ENCODE peak calls at places on chromosomes 5 and 9, in ten cellular contexts. B is D721Med, X is IMR-90, D is MM.1S, E is uterus, T is fibroblast of the aortic adventitia, Z is RWPE1, L is progenitor cell of endocrine pancreas, W is GM23338, I is kidney. F is an unnamed sample.
A peak's percentile ranks its signal among the peaks of the same experiment; 100 is the strongest.

GRCh38 chr5:43750809-43751208 is 147.8 kb downstream of the NNT start:
- DNase-seq in B (no peak), X (no peak), D (no peak), E (no peak), T (no peak), Z (no peak), L (no peak), W (no peak), I (no peak), F (no peak)

GRCh38 chr9:81096667-81097066 is 592.7 kb downstream of the TLE1 start:
- DNase-seq in B (no peak), X (no peak), D (no peak), E (no peak), T (no peak), Z (no peak), L (no peak), W (no peak), I (no peak), F (no peak)

GRCh38 chr5:175344331-175345200 is 99.4 kb downstream of the DRD1 start:
- DNase-seq in B (no peak), X (peak; percentile 50), D (no peak), E (no peak), T (peak; percentile 79), Z (peak; percentile 51), L (no peak), W (no peak), I (no peak), F (no peak)

GRCh38 chr5:32540446-32540845 is 44.9 kb upstream of the SUB1 start:
- DNase-seq in B (no peak), X (no peak), D (no peak), E (no peak), T (no peak), Z (no peak), L (no peak), W (no peak), I (no peak), F (no peak)

GRCh38 chr9:99259231-99259918 is 37.3 kb downstream of the SEC61B start:
- DNase-seq in B (no peak), X (no peak), D (peak; percentile 43), E (peak; percentile 65), T (peak; percentile 48), Z (no peak), L (no peak), W (peak; percentile 34), I (peak; percentile 92), F (peak; percentile 19)

GRCh38 chr5:142874537-142874936 is 104.4 kb downstream of the ARHGAP26 start:
- DNase-seq in B (no peak), X (no peak), D (no peak), E (peak; percentile 80), T (peak; percentile 86), Z (peak; percentile 68), L (no peak), W (no peak), I (peak; percentile 98), F (no peak)

GRCh38 chr5:111454198-111454606 is 58.1 kb downstream of the STARD4 start:
- DNase-seq in B (no peak), X (peak; percentile 55), D (no peak), E (no peak), T (peak; percentile 51), Z (peak; percentile 38), L (no peak), W (no peak), I (no peak), F (no peak)

GRCh38 chr5:142433526-142434321 is 108.9 kb upstream of the SPRY4 start:
- DNase-seq in B (no peak), X (peak; percentile 47), D (no peak), E (no peak), T (peak; percentile 79), Z (no peak), L (no peak), W (no peak), I (no peak), F (no peak)

GRCh38 chr9:92467041-92467440 is 15.3 kb downstream of the ASPN start:
- DNase-seq in B (no peak), X (no peak), D (no peak), E (no peak), T (peak; percentile 41), Z (no peak), L (no peak), W (no peak), I (no peak), F (no peak)

DNA sequence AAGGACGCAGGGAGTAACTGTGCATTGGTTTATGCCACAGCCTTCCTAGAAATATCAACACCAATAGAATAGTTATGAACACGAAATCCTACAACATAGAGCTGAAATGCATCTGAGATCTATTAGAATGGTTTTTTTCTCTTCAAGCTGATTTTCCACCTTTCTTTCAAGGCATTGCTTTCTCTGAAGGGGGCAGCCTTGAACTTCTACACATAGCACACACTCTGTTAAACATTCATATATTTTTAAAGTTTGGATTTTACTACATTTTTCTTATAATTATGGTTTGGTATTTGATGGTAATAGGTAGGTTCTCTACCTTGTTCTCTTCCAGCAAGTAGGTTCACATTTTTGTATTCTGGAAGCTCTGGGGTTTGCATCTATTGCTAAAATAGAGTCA is 661.8 kb downstream of the SEMA5A start:
- DNase-seq in B (no peak), X (no peak), D (no peak), E (no peak), T (peak; percentile 20), Z (no peak), L (no peak), W (no peak), I (no peak), F (no peak)
- TF ChIP-seq CTCF in B (no peak), X (no peak), D (no peak), E (no peak), T (peak; percentile 19), Z (no peak), L (no peak), W (no peak), I (no peak), F (no peak)

GRCh38 chr9:110330484-110331115 is 7.1 kb downstream of the TXNDC8 start:
- DNase-seq in B (no peak), X (no peak), D (no peak), E (no peak), T (no peak), Z (no peak), L (no peak), W (no peak), I (no peak), F (no peak)
- TF ChIP-seq CTCF in B (no peak), X (no peak), D (no peak), E (no peak), T (no peak), Z (no peak), L (no peak), W (no peak), I (no peak), F (no peak)

DNA sequence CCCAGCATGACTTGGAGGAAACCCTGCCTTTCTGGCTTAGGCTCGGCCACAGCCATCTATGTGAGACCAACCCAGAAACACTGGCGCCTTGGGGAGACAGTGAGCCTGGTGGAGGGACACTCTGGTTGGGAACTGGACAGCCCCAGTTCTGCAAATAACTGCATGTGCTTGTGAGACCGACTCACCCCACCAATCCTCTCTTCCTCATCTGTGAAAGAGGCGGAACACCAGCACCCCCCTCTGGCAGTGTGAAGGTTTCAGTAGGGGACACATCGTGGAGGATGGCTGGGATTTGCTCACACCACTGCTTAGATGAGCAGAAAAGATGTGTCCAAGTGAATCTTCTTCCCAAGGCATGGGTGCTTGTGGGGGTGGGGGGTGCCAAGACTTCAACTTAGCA is 43.4 kb upstream of the N4BP3 start:
- DNase-seq in B (peak; percentile 37), X (peak; percentile 26), D (no peak), E (no peak), T (peak; percentile 22), Z (no peak), L (no peak), W (peak; percentile 90), I (no peak), F (peak; percentile 24)
- TF ChIP-seq CTCF in B (peak; percentile 30), X (peak; percentile 42), D (peak; percentile 21), E (no peak), T (peak; percentile 39), Z (no peak), L (peak; percentile 36), W (peak; percentile 81), I (no peak), F (no peak)

DNA sequence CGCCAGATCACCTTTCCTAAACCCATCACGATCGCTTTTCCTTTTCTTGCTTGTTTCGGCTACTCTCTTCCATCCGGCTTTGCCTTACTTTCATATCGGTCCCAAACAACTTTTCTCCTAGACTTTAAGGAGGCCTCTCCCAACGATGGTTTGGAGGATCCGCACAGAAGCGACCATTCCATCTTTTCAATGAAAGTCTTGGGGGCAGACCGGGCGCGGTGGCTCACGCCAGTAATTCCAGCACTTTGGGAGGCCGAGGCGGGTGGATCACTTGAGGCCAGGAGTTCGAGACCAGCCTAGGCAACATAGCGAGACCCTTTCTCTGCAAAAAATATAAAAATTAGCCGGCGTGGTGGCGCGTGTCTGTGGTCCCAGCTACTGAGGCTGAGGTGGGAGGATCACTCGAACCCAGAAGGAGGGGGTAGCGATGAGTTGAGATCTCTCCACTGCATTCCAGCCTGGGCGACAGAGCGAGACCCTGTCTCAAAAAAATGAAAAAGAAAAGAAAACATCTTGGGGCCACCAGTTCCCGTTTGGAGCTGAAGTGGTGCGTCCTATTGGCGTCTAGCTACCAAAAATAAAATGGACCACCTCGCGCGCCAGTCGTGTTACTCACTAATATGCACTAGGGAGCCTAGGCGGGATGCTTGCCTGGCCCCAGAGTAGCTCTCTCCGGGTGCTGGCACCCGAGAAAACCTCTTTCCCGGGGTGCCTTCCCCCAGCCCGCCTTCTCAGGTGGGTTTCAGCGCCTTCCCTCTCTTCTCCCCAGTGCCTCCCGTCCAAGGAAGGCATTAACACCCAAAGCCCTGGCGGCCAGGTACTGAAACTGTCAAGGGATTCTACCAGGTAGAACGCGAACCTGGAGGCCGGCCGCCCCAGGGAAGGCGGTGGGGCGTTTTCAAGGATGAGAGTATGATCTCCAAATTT is 800 bp upstream of the AP3B1 start:
- DNase-seq in B (no peak), X (no peak), D (peak; percentile 66), E (peak; percentile 38), T (peak; percentile 16), Z (peak; percentile 62), L (peak; percentile 34), W (peak; percentile 91), I (peak; percentile 72), F (peak; percentile 56)
- TF ChIP-seq CTCF in B (no peak), X (peak; percentile 3), D (peak; percentile 57), E (no peak), T (peak; percentile 29), Z (peak; percentile 62), L (peak; percentile 65), W (peak; percentile 62), I (no peak), F (no peak)

DNA sequence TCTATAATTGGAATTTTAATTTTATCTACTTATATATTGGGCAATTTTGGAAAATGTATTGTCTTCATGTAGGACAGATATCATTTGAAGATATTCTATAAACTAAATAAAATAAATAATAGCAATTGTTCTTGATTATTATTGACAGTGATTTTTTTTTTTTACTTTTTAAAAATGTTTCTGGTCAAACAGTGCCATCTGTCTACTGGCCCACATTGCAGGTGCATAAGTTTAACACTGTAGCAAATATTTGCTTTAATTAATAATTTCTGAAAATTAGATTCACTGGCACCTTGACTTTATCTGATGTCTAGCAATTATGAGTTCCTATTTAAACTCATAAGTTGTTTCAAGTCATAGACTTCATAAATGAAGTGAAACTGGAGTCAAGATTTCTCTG is 41.1 kb upstream of the ISOC1 start:
- DNase-seq in B (no peak), X (no peak), D (no peak), E (no peak), T (no peak), Z (no peak), L (no peak), W (no peak), I (no peak), F (no peak)
- TF ChIP-seq CTCF in B (peak; percentile 45), X (no peak), D (no peak), E (no peak), T (no peak), Z (no peak), L (no peak), W (peak; percentile 22), I (no peak), F (no peak)